ENCODE peak calls at places on chromosomes 16 and 17, in six cellular contexts. J is kidney epithelial cell, C is tibial artery, O is GM23338, K is A549, V is A172. M is an unnamed sample.

GRCh38 chr17:60675997-60676396 is 1.7 kb upstream of the BCAS3 start:
- DNase-seq in V (no peak), K (no peak), C (no peak), O (no peak), J (no peak), M (no peak)

GRCh38 chr17:42131971-42132370 is 9.4 kb downstream of the HSPB9 start:
- DNase-seq in V (no peak), O (no peak), J (no peak), C (no peak), K (no peak), M (no peak)

GRCh38 chr17:74605361-74605760 is 13.3 kb upstream of the CD300LD start:
- DNase-seq in J (no peak), V (peak), C (peak), O (no peak), K (peak), M (no peak)

GRCh38 chr17:29590979-29591736 is 1.7 kb upstream of the GIT1 start:
- DNase-seq in C (no peak), J (no peak), V (peak), K (peak), O (peak), M (no peak)

GRCh38 chr16:15716694-15717447 is 66.8 kb downstream of the NDE1 start:
- DNase-seq in K (no peak), V (no peak), C (no peak), O (no peak), J (no peak), M (no peak)

GRCh38 chr17:69525920-69526841 is 111.7 kb downstream of the MAP2K6 start:
- DNase-seq in K (peak), J (no peak), V (peak), O (peak), C (peak), M (no peak)

GRCh38 chr17:66906321-66907278 is 57.9 kb upstream of the CACNG4 start:
- DNase-seq in C (peak), J (peak), V (peak), K (peak), O (peak), M (peak)

GRCh38 chr17:2466936-2467335 is 44.8 kb downstream of the METTL16 start:
- DNase-seq in C (no peak), K (no peak), O (no peak), J (peak), V (no peak), M (no peak)

GRCh38 chr17:27892866-27893769 is at the start of gene LYRM9:
- DNase-seq in O (peak), V (peak), J (peak), C (peak), K (peak), M (peak)

GRCh38 chr16:85469929-85470590 is 143.1 kb upstream of the GSE1 start:
- DNase-seq in V (no peak), J (no peak), O (no peak), K (no peak), C (no peak), M (no peak)

GRCh38 chr16:67897231-67897630 is 4.2 kb downstream of the PSKH1 start:
- DNase-seq in J (no peak), K (no peak), C (peak), O (no peak), V (no peak), M (no peak)

GRCh38 chr16:66623755-66624154 is 19.3 kb downstream of the CMTM3 start:
- DNase-seq in O (no peak), J (no peak), V (no peak), C (no peak), K (no peak), M (no peak)

GRCh38 chr17:69575346-69575761 is 160.9 kb downstream of the MAP2K6 start:
- DNase-seq in K (peak), V (peak), O (no peak), C (no peak), J (peak), M (no peak)

M was measured in NT2/D1.